ENCODE peak calls at places on chromosome 18, in nine cellular contexts. R is tibial nerve, K is heart left ventricle, D is thoracic aorta, V is SJSA1, T is pancreas, Z is heart right ventricle, X is vagina, A is lung. Y is an unnamed sample. For H3K4me1, the result is how much of the 10 kb centered on the place peaks cover.

GRCh38 chr18:45467307-45467706 is 148.0 kb upstream of the SLC14A2 start:
- DNase-seq in A (no peak), R (no peak), Z (peak), D (no peak), V (no peak), T (no peak), X (no peak), K (peak), Y (no peak)

GRCh38 chr18:60044290-60045006 is 144.7 kb downstream of the PMAIP1 start:
- DNase-seq in T (no peak), A (no peak), K (no peak), X (no peak), D (no peak), V (peak), R (no peak), Z (no peak), Y (no peak)

GRCh38 chr18:76874643-76875389 is 52.5 kb downstream of the ZNF236 start:
- DNase-seq in D (no peak), R (no peak), A (no peak), X (no peak), V (peak), Z (no peak), T (no peak), K (no peak), Y (no peak)

GRCh38 chr18:362914-363295 is 95.1 kb upstream of the THOC1 start:
- DNase-seq in V (peak), A (no peak), K (no peak), X (no peak), T (no peak), D (no peak), Z (no peak), R (no peak), Y (no peak)

GRCh38 chr18:76943542-76944339 is 121.4 kb downstream of the ZNF236 start:
- DNase-seq in X (no peak), V (no peak), R (no peak), K (no peak), T (no peak), D (no peak), Z (no peak), A (peak), Y (peak)

GRCh38 chr18:68072744-68073143 is 556.2 kb upstream of the DSEL start:
- DNase-seq in V (no peak), X (no peak), K (no peak), D (no peak), Z (no peak), A (no peak), R (no peak), T (no peak), Y (no peak)

GRCh38 chr18:64734063-64734462 is 585.2 kb upstream of the LINC00305 start:
- DNase-seq in X (no peak), R (no peak), K (no peak), D (no peak), A (no peak), Z (no peak), T (no peak), V (no peak), Y (no peak)

GRCh38 chr18:59733411-59733810 is 36.2 kb upstream of the CCBE1 start:
- DNase-seq in K (no peak), Z (no peak), T (no peak), V (no peak), X (no peak), D (no peak), R (no peak), A (no peak), Y (no peak)

GRCh38 chr18:47749195-47749973 is 181.1 kb downstream of the SMAD2 start:
- DNase-seq in Z (peak), A (peak), D (peak), T (peak), R (peak), K (peak), X (peak), V (peak), Y (peak)

GRCh38 chr18:7619676-7620075 is 52.6 kb downstream of the PTPRM start:
- DNase-seq in K (no peak), V (no peak), X (no peak), D (no peak), R (no peak), A (no peak), T (no peak), Z (no peak), Y (no peak)

GRCh38 chr18:9876867-9877654 is 8.7 kb upstream of the TXNDC2 start:
- DNase-seq in Z (peak), T (no peak), R (peak), X (no peak), K (peak), A (peak), V (peak), D (no peak), Y (no peak)

GRCh38 chr18:38450876-38451275 is 885.3 kb upstream of the CELF4 start:
- DNase-seq in A (no peak), D (no peak), Z (no peak), K (no peak), X (no peak), R (no peak), V (no peak), T (no peak), Y (no peak)

GRCh38 chr18:38025433-38026038 is 459.9 kb upstream of the CELF4 start:
- DNase-seq in R (no peak), K (no peak), V (peak), D (no peak), A (no peak), T (no peak), X (no peak), Z (no peak), Y (no peak)

GRCh38 chr18:46721331-46721730 is 35.5 kb downstream of the ST8SIA5 start:
- DNase-seq in K (no peak), D (no peak), A (no peak), R (no peak), V (no peak), Z (no peak), X (no peak), T (no peak), Y (no peak)

GRCh38 chr18:38369772-38370690 is 804.4 kb upstream of the CELF4 start:
- DNase-seq in X (no peak), T (no peak), Z (no peak), V (no peak), D (no peak), K (no peak), R (no peak), A (no peak), Y (no peak)

GRCh38 chr18:10872297-10872696 is 277.1 kb downstream of the PIEZO2 start:
- DNase-seq in V (no peak), T (peak), A (no peak), D (no peak), X (no peak), R (no peak), Z (peak), K (peak), Y (peak)

GRCh38 chr18:46946656-46947282 is 29.4 kb downstream of the KATNAL2 start:
- DNase-seq in V (peak), R (peak), T (peak), Z (peak), D (peak), K (peak), A (peak), X (no peak), Y (peak)

GRCh38 chr18:79584491-79585394 is 94.9 kb upstream of the CTDP1 start:
- DNase-seq in X (no peak), A (no peak), Z (no peak), K (peak), V (no peak), T (no peak), R (no peak), D (no peak), Y (peak)

GRCh38 chr18:8450013-8450412 is 159.2 kb upstream of the RAB12 start:
- DNase-seq in K (peak), R (no peak), T (no peak), X (no peak), V (peak), Z (peak), A (no peak), D (no peak), Y (no peak)

GRCh38 chr18:79518028-79518682 is 122.4 kb downstream of the NFATC1 start:
- DNase-seq in R (no peak), X (peak), A (no peak), Z (peak), T (no peak), K (no peak), D (no peak), V (no peak), Y (no peak)

GRCh38 chr18:72541871-72542690 is 2.1 kb downstream of the CBLN2 start:
- DNase-seq in K (no peak), V (no peak), T (no peak), R (no peak), A (no peak), D (no peak), X (no peak), Z (no peak), Y (no peak)

GRCh38 chr18:61666876-61667590 is 225.8 kb downstream of the RNF152 start:
- DNase-seq in T (no peak), V (no peak), X (no peak), R (no peak), Z (no peak), K (no peak), A (no peak), D (no peak), Y (no peak)

GRCh38 chr18:37361223-37362157 is 204.1 kb downstream of the CELF4 start:
- DNase-seq in R (no peak), V (no peak), A (peak), Z (no peak), X (no peak), K (no peak), D (no peak), T (no peak), Y (no peak)

GRCh38 chr18:5582849-5583667 is 39.3 kb upstream of the EPB41L3 start:
- DNase-seq in V (peak), T (no peak), A (no peak), R (no peak), K (no peak), Z (no peak), D (no peak), X (no peak), Y (no peak)

DNA sequence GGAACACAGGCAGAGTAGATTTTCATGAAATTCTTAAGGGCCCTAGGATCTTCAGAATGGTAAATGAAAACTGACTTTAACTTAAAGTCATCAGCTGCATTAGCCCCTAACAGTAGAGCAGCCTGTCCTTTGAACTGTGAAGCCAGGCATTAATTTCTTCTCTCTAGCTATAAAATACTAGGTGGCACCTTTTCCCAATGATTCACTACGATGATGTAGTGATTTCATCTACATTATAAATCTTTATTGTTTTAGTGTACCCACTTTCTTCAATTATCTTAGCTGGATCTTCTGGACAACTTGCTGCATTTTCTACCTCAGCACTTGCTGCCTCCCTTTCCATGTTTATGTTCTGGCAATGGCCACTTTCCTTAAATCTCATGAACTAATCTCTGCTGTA is 290.5 kb downstream of the NOL4 start:
- DNase-seq in V (no peak), X (no peak), K (no peak), A (no peak), R (no peak), Z (no peak), D (no peak), T (no peak), Y (no peak)
- H3K4me1 ChIP-seq in V (under half), X (under half), K (under half), A (under half), R (under half), Z (under half), D (under half), T (under half), Y (under half)

GRCh38 chr18:49464718-49465598 is 4.5 kb upstream of the DYM start:
- DNase-seq in D (no peak), A (no peak), R (no peak), K (no peak), Z (no peak), X (no peak), V (no peak), T (no peak), Y (no peak)
- H3K4me3 ChIP-seq in D (no peak), A (no peak), R (no peak), K (no peak), Z (no peak), X (no peak), V (no peak), T (no peak), Y (no peak)

DNA sequence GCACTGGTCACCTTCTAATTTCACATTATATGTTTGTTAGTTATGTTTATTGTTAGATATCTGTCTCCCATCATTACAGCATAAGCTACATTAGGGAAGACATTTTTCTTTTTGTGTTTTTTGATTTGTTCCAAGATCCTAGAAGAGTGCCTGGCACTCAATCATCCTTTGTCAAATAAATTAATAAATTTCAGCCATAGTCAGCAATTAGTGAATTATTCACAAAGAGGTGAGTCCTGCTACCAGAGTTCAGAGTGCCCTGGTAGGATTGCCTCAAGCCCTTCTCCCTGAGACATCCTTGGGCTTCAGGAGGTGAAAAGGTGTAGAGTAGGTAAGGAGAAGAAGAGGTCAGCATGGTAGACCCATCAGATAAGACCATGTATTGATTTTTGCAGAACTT is 186.2 kb upstream of the CTAGE1 start:
- DNase-seq in R (no peak), T (no peak), X (no peak), A (no peak), V (no peak), Z (no peak), K (no peak), D (no peak), Y (no peak)
- H3K27ac ChIP-seq in R (no peak), T (peak), X (no peak), A (no peak), V (no peak), Z (no peak), K (peak), D (peak), Y (no peak)

GRCh38 chr18:73614812-73615211 is 532.8 kb downstream of the FBXO15 start:
- DNase-seq in Z (no peak), A (no peak), R (no peak), X (no peak), D (no peak), K (no peak), V (peak), T (no peak), Y (no peak)

GRCh38 chr18:73615506-73615905 is 532.1 kb downstream of the FBXO15 start:
- DNase-seq in R (no peak), T (no peak), V (no peak), D (no peak), Z (no peak), K (no peak), A (no peak), X (no peak), Y (no peak)

GRCh38 chr18:73613706-73614340 is 533.8 kb downstream of the FBXO15 start:
- DNase-seq in X (no peak), D (no peak), Z (no peak), V (no peak), T (no peak), R (no peak), A (no peak), K (no peak), Y (no peak)

DNA sequence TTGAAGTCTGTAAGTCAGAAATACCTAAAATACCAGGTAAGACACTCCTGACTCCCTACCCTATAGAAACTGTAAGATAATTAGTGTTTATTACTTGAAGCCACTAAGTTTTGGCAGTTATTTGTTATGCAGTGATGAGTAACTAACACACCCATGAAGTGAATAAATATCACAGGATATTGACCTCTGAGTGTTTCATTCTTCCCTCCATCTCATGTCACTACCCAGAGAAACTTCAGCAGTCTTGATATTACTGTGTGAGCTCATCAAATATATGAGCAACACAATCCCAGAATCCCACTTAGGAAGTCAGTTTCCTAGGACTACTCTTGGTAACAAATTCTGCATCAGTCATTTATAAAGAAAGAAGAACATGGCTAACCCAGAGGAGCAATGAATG is 529.7 kb downstream of the FBXO15 start:
- DNase-seq in D (no peak), X (no peak), Z (no peak), A (no peak), K (no peak), T (no peak), R (no peak), V (no peak), Y (no peak)
- H3K4me1 ChIP-seq in D (under half), X (under half), Z (under half), A (under half), K (under half), T (under half), R (under half), V (under half), Y (under half)

GRCh38 chr18:75210274-75211001 is at the start of gene TSHZ1:
- DNase-seq in Z (peak), V (peak), D (no peak), A (peak), X (no peak), K (peak), R (peak), T (peak), Y (no peak)

GRCh38 chr18:75211721-75212625 is 1.4 kb downstream of the TSHZ1 start:
- DNase-seq in V (peak), R (peak), A (peak), Z (peak), T (peak), X (no peak), D (no peak), K (peak), Y (peak)

GRCh38 chr18:75213610-75214009 is 3.0 kb downstream of the TSHZ1 start:
- DNase-seq in K (no peak), Z (no peak), T (no peak), D (no peak), R (no peak), A (no peak), V (no peak), X (no peak), Y (no peak)

GRCh38 chr18:75211002-75211621 is 515 bp downstream of the TSHZ1 start:
- DNase-seq in D (no peak), T (no peak), R (no peak), X (no peak), K (no peak), V (peak), Z (no peak), A (no peak), Y (peak)

DNA sequence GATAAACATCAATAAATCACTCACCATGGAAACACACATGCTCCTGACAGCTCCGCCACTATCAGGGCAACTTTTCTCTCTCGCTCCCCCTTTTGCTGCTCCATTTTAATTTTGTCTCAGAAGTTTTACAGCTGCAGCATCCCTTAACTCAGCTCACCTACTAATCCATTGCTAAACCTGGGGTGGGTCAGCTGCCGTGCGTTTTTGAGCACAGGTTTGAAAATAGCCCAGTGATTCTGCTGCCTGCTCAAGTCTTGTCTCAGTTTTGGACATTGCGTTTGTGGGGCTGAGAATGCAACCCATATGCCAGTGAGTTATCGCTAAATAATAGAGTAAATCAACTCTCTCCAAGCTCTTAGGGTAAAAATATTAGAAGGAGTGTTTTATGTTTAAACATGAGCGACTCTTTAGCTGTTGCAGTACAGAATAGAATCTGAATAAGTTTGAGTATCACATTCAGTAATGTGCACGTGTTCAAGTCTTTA is 2.1 kb downstream of the TSHZ1 start:
- DNase-seq in X (no peak), V (no peak), R (no peak), Z (no peak), A (no peak), K (no peak), T (no peak), D (no peak), Y (no peak)
- H3K4me3 ChIP-seq in X (peak), V (peak), R (peak), Z (peak), A (no peak), K (peak), T (no peak), D (peak), Y (peak)

GRCh38 chr18:31400191-31400590 is 23.6 kb downstream of the DSG4 start:
- DNase-seq in T (no peak), K (no peak), V (no peak), R (no peak), X (no peak), Z (no peak), D (no peak), A (no peak), Y (no peak)

GRCh38 chr18:31393286-31393685 is 16.7 kb downstream of the DSG4 start:
- DNase-seq in Z (no peak), D (no peak), T (no peak), V (no peak), A (no peak), K (no peak), R (no peak), X (no peak), Y (no peak)

GRCh38 chr18:31398191-31398590 is 21.6 kb downstream of the DSG4 start:
- DNase-seq in R (no peak), A (no peak), T (no peak), K (no peak), V (no peak), D (no peak), Z (no peak), X (no peak), Y (no peak)

GRCh38 chr18:31399336-31400032 is 22.9 kb downstream of the DSG4 start:
- DNase-seq in X (no peak), K (no peak), V (no peak), D (no peak), A (no peak), R (no peak), T (no peak), Z (no peak), Y (no peak)

GRCh38 chr18:31396796-31397195 is 20.2 kb downstream of the DSG4 start:
- DNase-seq in K (no peak), Z (no peak), A (no peak), V (no peak), T (no peak), X (no peak), R (no peak), D (no peak), Y (no peak)
- H3K27ac ChIP-seq in K (peak), Z (peak), A (no peak), V (no peak), T (no peak), X (no peak), R (no peak), D (no peak), Y (no peak)

GRCh38 chr18:49876536-49876935 is 63.2 kb upstream of the ACAA2 start:
- DNase-seq in D (no peak), V (no peak), K (no peak), A (no peak), Z (no peak), T (no peak), X (no peak), R (no peak), Y (no peak)

GRCh38 chr18:49878015-49878414 is 64.7 kb upstream of the ACAA2 start:
- DNase-seq in Z (no peak), K (no peak), A (no peak), X (no peak), D (no peak), V (no peak), R (no peak), T (no peak), Y (no peak)

GRCh38 chr18:49878996-49879585 is 65.8 kb upstream of the ACAA2 start:
- DNase-seq in V (no peak), A (no peak), Z (no peak), K (no peak), X (no peak), T (no peak), R (no peak), D (no peak), Y (no peak)

GRCh38 chr18:49880656-49881055 is 67.3 kb upstream of the ACAA2 start:
- DNase-seq in A (no peak), D (no peak), X (no peak), V (no peak), T (no peak), K (no peak), R (no peak), Z (no peak), Y (no peak)

DNA sequence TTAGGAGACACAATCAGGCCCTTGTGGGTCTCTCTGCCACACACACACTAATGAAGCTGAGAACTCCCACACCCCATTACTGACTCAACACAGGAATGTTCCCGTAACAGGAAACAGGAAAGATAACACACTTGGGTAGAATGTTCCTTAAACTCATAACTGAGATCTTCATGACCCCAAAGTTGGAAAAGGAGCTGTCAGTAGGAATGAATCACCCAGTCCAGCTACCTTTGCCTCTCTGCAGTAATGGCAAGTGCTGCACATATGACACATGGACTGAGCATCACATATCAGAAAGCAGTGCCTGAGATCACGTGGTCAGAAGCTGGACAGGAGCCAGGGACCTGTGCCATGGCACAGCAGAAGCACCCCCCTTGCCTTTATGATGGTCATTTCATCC is 65.2 kb upstream of the ACAA2 start:
- DNase-seq in D (no peak), X (no peak), R (no peak), K (no peak), A (no peak), T (no peak), Z (no peak), V (peak), Y (no peak)
- H3K4me1 ChIP-seq in D (under half), X (under half), R (under half), K (under half), A (under half), T (under half), Z (under half), V (under half), Y (under half)

Y was measured in psoas muscle.